ENCODE peak calls at places on chromosomes 5 and 9, in seven cellular contexts. W is HL-60, D is Panc1, I is dorsolateral prefrontal cortex, F is HepG2, K is upper lobe of right lung, X is adrenal gland. V is an unnamed sample.

GRCh38 chr5:72209515-72210115 is 102.3 kb downstream of the MAP1B start:
- DNase-seq in W (no peak), D (no peak), I (peak), F (no peak), K (no peak), X (no peak), V (no peak)

GRCh38 chr5:90386099-90386710 is 23.4 kb downstream of the CETN3 start:
- DNase-seq in W (no peak), D (no peak), I (no peak), F (peak), K (no peak), X (no peak), V (no peak)

GRCh38 chr5:56409331-56410190 is 176.4 kb upstream of the ANKRD55 start:
- DNase-seq in W (no peak), D (no peak), I (no peak), F (no peak), K (no peak), X (peak), V (no peak)

GRCh38 chr5:52673495-52673894 is 114.2 kb upstream of the ITGA1 start:
- DNase-seq in W (no peak), D (no peak), I (no peak), F (no peak), K (no peak), X (no peak), V (no peak)

GRCh38 chr5:134586866-134587524 is 45.6 kb downstream of the SAR1B start:
- DNase-seq in W (peak), D (no peak), I (peak), F (peak), K (peak), X (peak), V (peak)

GRCh38 chr5:132383984-132384383 is 14.5 kb downstream of the SLC22A5 start:
- DNase-seq in W (no peak), D (no peak), I (no peak), F (no peak), K (peak), X (no peak), V (no peak)

GRCh38 chr9:27625751-27626628 is 52.7 kb upstream of the C9orf72 start:
- DNase-seq in W (no peak), D (no peak), I (no peak), F (no peak), K (no peak), X (no peak), V (no peak)

GRCh38 chr9:12916037-12916436 is 141.2 kb downstream of the LURAP1L start:
- DNase-seq in W (no peak), D (no peak), I (no peak), F (peak), K (no peak), X (no peak), V (no peak)

GRCh38 chr5:113682497-113683136 is 169.1 kb downstream of the YTHDC2 start:
- DNase-seq in W (no peak), D (no peak), I (no peak), F (no peak), K (no peak), X (no peak), V (no peak)
- TF ChIP-seq CTCF in W (no peak), D (peak), I (no peak), F (no peak), K (no peak), X (no peak), V (peak)

GRCh38 chr5:168059111-168059510 is 232.3 kb upstream of the WWC1 start:
- DNase-seq in W (no peak), D (no peak), I (no peak), F (no peak), K (no peak), X (no peak), V (no peak)
- TF ChIP-seq CTCF in W (no peak), D (no peak), I (no peak), F (no peak), K (no peak), X (no peak), V (no peak)

GRCh38 chr9:33042528-33042927 is 17.5 kb downstream of the DNAJA1 start:
- DNase-seq in W (no peak), D (no peak), I (no peak), F (no peak), K (no peak), X (no peak), V (no peak)

GRCh38 chr9:33041459-33042188 is 16.6 kb downstream of the DNAJA1 start:
- DNase-seq in W (no peak), D (no peak), I (no peak), F (no peak), K (no peak), X (no peak), V (no peak)

GRCh38 chr9:33044162-33044673 is 19.1 kb downstream of the DNAJA1 start:
- DNase-seq in W (peak), D (peak), I (peak), F (no peak), K (peak), X (peak), V (peak)

GRCh38 chr9:33048054-33048465 is 23.0 kb downstream of the DNAJA1 start:
- DNase-seq in W (no peak), D (no peak), I (no peak), F (peak), K (no peak), X (no peak), V (no peak)

DNA sequence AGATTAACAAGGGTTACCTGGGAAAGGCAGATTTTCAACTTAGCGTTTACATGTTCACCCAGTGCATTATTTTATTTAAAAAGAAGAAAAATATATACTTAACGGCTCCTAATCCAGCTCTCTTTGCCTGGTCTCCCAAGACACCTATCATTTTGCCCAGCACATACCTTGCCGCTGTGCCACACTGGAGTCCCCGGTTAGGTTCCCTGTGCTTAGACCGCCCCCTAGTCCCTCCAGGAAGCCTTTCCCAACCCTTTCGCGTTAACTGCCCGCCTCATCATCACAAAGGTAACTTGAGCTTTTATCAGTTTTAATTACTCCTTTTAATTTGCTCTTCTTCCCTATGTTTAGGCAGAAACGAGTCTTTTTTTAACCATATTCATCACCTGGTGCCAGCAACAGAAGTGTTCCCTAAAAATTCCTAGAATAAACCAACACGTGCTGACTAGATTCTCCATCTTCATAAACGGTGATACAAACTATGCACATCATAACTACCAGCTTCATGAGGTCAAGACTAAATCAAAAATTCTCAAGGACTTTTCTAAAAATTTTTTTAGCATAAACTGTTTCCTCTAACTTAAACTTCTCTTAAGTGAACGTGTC is 19.7 kb downstream of the DNAJA1 start:
- DNase-seq in W (no peak), D (peak), I (no peak), F (no peak), K (no peak), X (peak), V (no peak)
- TF ChIP-seq CTCF in W (no peak), D (peak), I (no peak), F (peak), K (peak), X (no peak), V (no peak)

GRCh38 chr5:144465441-144465840 is 294.8 kb downstream of the KCTD16 start:
- DNase-seq in W (no peak), D (no peak), I (no peak), F (no peak), K (no peak), X (no peak), V (no peak)

GRCh38 chr5:144469106-144469505 is 298.4 kb downstream of the KCTD16 start:
- DNase-seq in W (no peak), D (no peak), I (no peak), F (no peak), K (no peak), X (no peak), V (no peak)

GRCh38 chr5:144473650-144474049 is 303.0 kb downstream of the KCTD16 start:
- DNase-seq in W (no peak), D (no peak), I (no peak), F (no peak), K (no peak), X (no peak), V (no peak)

GRCh38 chr5:144468542-144468941 is 297.9 kb downstream of the KCTD16 start:
- DNase-seq in W (no peak), D (no peak), I (no peak), F (no peak), K (no peak), X (no peak), V (no peak)

DNA sequence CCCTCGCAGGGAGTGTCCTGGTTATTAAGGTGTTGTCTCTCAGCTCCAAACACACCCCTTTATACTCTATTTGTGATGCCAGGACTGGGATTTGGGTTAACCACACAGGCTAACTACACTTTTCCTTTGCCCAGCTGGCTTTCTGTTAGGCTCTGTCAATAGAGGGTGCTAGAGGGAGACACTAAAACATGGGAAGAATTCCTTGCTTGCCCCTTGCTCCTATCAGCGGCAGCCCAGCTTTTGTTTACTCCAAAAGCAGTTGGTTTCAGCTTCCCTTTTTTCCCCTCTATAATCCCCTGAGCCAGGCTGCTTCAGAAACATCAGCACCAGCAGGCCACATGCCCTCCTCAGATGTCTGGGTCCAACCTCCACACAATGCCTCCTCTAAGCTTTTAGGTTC is 297.1 kb downstream of the KCTD16 start:
- DNase-seq in W (peak), D (peak), I (no peak), F (peak), K (no peak), X (no peak), V (peak)
- TF ChIP-seq CTCF in W (no peak), D (peak), I (no peak), F (peak), K (peak), X (peak), V (no peak)

GRCh38 chr9:122463828-122464632 is 13.7 kb downstream of the OR1J1 start:
- DNase-seq in W (peak), D (no peak), I (no peak), F (peak), K (no peak), X (no peak), V (no peak)
- TF ChIP-seq CTCF in W (no peak), D (peak), I (no peak), F (peak), K (no peak), X (no peak), V (no peak)

DNA sequence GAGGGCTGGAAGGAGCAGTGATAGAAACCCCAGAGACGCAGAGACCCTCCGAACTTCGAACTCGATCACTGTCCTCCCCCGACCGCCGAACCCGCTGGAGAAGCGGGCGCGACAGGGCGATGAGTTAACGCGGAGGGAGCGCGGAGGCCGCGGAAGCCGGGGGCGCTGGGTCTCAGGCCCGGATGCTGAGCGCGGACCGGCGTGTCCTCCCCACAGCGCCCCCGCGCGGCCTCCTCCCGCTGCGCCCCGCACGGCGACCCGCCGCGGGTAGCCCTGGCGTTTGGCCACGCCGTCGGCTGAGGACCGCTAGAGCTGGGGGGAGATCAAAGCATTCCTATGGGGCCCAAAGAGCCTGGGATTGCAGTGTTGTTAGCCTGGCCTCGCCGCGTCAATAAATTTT is 7.7 kb upstream of the DMRT2 start:
- DNase-seq in W (no peak), D (no peak), I (no peak), F (no peak), K (no peak), X (no peak), V (peak)
- TF ChIP-seq CTCF in W (no peak), D (no peak), I (peak), F (no peak), K (peak), X (no peak), V (peak)

GRCh38 chr5:114099161-114099560 is 262.7 kb upstream of the KCNN2 start:
- DNase-seq in W (no peak), D (no peak), I (no peak), F (no peak), K (no peak), X (no peak), V (no peak)

GRCh38 chr5:114101153-114101552 is 260.7 kb upstream of the KCNN2 start:
- DNase-seq in W (peak), D (no peak), I (no peak), F (peak), K (no peak), X (peak), V (no peak)

DNA sequence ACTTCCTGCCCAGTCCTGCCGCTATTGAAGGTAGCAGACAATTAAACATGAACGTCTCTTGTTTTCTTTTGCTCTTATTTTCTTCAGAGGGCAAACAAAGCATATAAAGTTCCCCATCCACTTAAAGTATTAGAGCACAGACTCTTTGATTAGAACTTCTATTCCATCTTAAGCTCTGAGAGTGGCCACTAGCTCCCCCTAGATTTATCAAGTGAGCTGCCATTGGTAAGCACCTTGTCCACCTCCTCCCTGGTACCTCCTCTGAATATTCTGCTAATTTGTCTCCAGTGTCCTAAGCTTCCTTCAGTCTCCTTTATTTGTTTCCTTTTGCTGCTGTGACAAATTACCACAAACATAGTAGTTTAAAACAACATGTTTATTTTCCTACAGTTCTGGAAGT is 264.3 kb upstream of the KCNN2 start:
- DNase-seq in W (no peak), D (no peak), I (no peak), F (no peak), K (no peak), X (no peak), V (no peak)
- TF ChIP-seq CTCF in W (no peak), D (no peak), I (no peak), F (no peak), K (no peak), X (no peak), V (no peak)